ENCODE peak calls at places on chromosomes 16 and 17, in six cellular contexts. G is A549, M is endothelial cell of umbilical vein, H is K562, A is HepG2, F is GM12878. D is an unnamed sample.
A peak's percentile ranks its signal among the peaks of the same experiment; 100 is the strongest.

GRCh38 chr16:2388875-2389433 is 40.3 kb upstream of the CCNF start:
- DNase-seq in G (peak; percentile 30), A (peak; percentile 68), M (peak; percentile 32), H (no peak), F (no peak), D (no peak)

GRCh38 chr17:11986179-11986938 is 10.9 kb downstream of the ZNF18 start:
- DNase-seq in A (peak; percentile 83), H (no peak), M (no peak), G (no peak), F (no peak), D (no peak)

GRCh38 chr17:2282297-2282873 is 21.2 kb downstream of the SMG6 start:
- DNase-seq in G (peak; percentile 78), A (peak; percentile 60), H (peak; percentile 62), F (no peak), M (peak; percentile 71), D (peak; percentile 71)

GRCh38 chr16:80680046-80680445 is 124.4 kb downstream of the CDYL2 start:
- DNase-seq in H (no peak), A (no peak), M (no peak), G (no peak), F (no peak), D (no peak)

GRCh38 chr16:30004424-30004776 is 6.4 kb downstream of the DOC2A start:
- DNase-seq in G (no peak), H (no peak), A (no peak), M (no peak), F (no peak), D (no peak)

GRCh38 chr17:9517396-9517795 is 58.2 kb downstream of the STX8 start:
- DNase-seq in A (no peak), G (no peak), H (no peak), F (no peak), M (no peak), D (no peak)

GRCh38 chr17:17156511-17156910 is 49.6 kb downstream of the PLD6 start:
- DNase-seq in F (no peak), A (no peak), M (no peak), H (no peak), G (no peak), D (no peak)

GRCh38 chr17:72850410-72850809 is 242.1 kb downstream of the SLC39A11 start:
- DNase-seq in A (no peak), M (no peak), H (no peak), G (peak; percentile 18), F (no peak), D (no peak)

GRCh38 chr16:10688726-10689125 is 6.0 kb downstream of the TEKT5 start:
- DNase-seq in A (no peak), F (no peak), H (no peak), G (no peak), M (no peak), D (no peak)

GRCh38 chr17:36205637-36206458 is 5.0 kb upstream of the CCL4L2 start:
- DNase-seq in A (no peak), F (no peak), G (no peak), M (no peak), H (no peak), D (no peak)

DNA sequence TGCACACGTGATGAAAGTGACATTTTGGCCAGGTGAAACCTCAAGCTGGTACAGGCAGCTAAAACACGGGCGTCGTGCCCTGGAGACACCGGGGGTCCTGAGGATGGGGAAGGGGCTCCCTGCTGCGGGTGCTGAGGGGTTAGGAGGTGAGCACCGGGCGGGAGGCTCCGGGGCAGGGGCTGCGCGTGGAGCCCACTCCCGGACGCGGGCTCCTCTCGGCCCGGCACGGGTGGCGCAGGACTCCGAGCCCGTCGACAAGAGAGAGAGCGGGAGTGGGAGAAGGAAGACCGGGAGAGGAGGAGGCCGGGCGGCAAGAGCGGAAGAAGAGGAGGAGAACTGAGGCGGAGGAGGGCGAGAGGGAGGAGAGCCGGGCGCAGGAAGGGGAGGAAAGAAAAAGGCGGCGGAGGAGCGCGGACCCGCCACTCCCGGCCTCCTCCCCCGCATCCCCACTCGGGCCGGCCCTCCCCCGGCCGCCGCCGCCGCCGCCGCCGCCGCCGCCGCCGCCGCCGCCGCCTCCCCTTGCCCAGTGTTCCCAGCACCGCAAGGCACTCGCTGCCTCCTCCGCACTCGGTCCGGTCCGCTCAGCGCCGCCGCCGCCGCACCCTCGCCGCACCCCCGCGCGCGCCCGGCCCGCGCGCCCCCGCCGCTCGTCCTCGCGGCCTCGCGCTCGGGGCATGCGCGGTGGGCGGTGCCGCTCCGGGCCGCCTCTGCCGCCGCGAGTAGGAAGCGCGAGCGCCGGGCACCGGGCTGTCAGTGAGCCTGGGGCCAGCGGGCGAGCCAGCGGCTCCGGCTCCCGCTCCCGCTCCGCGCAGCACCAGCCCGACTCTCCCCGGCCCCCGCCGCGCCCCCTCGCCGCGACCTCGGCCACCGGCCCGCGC is at the start of gene PRKCA:
- DNase-seq in G (peak; percentile 83), F (no peak), A (peak; percentile 54), M (peak; percentile 52), H (peak; percentile 80), D (peak; percentile 80)
- TF ChIP-seq POLR2A in G (peak; percentile 99), F (peak; percentile 71), A (peak; percentile 97), M (peak; percentile 93), H (no peak), D (peak; percentile 60)

DNA sequence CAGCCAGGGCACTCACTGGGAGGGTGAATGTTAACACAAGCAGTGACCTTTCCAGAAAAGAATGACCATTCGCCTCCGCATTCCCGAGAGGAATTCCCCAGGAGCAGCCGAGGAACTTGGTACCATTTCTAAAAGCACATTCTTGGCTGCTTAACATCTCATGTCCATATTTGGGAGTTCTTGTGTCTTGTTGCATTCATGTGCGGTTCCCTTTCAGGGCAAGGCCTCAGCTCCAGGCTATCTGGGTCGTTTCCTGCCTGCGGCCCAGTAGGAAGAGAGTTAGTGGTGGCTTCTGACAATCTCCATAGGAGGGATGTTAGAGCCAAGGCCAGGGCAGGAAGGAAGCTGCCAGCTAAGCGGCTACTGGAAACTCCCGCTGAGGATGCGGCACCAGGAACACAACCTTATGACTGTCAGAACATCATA is 27.9 kb upstream of the MEAK7 start:
- DNase-seq in M (peak; percentile 93), A (peak; percentile 56), H (no peak), G (peak; percentile 85), F (no peak), D (no peak)
- TF ChIP-seq MYC in M (no peak), A (no peak), H (no peak), G (no peak), F (no peak), D (no peak)

GRCh38 chr17:27493088-27493487 is 36.8 kb downstream of the KSR1 start:
- DNase-seq in H (no peak), F (no peak), M (peak; percentile 18), G (no peak), A (no peak), D (no peak)
- H3K4me3 ChIP-seq in H (no peak overlapping the region), F (no peak overlapping the region), M (no peak overlapping the region), G (no peak overlapping the region), A (no peak overlapping the region), D (no peak overlapping the region)

GRCh38 chr16:28609631-28610594 is at the start of gene SULT1A1:
- DNase-seq in F (no peak), G (no peak), A (peak; percentile 93), H (peak; percentile 52), M (no peak), D (no peak)
- TF ChIP-seq POLR2A in F (no peak), G (no peak), A (peak; percentile 99), H (peak; percentile 40), M (no peak), D (no peak)

DNA sequence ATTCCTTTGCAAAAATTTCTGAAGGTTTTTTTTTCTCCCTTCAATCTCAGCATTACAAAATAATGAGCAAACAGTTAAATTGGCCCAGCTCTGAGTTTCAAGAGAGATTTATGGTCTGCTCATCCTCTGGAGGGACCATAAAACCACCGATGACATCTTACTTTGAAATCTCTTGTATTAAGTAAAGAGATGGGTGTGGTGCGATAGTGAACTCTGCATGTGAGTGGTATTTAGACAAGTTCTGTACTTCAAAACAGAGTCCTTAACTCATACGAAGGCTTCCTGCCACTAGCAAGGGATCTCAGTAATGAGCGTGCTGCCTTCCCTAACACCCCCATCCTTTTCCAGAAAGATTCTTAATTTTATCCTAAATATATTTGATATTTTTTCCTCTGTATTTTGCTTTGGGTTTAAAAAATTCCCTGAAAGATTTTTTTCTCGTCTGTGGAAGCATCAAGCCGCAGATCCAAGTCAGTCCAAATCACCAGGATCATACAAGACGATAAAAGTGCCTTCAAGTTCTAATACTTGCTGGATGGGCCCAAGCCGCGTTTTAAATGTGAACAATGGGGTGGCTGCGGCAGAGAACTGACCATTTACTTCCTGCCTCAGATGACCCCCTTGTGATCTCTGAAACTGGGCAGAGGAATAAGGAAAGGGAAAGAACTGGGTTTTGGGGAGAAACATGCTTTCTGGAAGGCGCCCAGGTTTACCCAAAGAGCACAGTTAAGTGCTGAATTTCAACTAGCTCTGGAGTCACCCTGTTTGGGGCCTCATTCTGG is 1.9 kb downstream of the FAM20A start:
- DNase-seq in H (no peak), G (no peak), A (no peak), M (no peak), F (no peak), D (no peak)
- TF ChIP-seq MYC in H (no peak), G (no peak), A (no peak), M (no peak), F (no peak), D (no peak)

D was measured in NB4.